ENCODE peak calls at places on chromosomes 5 and 9, in nine cellular contexts. O is HCT116; B is sigmoid colon; C is heart left ventricle; S is upper lobe of left lung; P is uterus; L is SK-N-SH; X is CD8-positive, alpha-beta memory T cell; Y is cardiac muscle cell. Z is an unnamed sample. For H3K4me1, the result is how much of the 10 kb centered on the place peaks cover.

GRCh38 chr5:101843055-101843454 is 453.0 kb downstream of the SLCO4C1 start:
- DNase-seq in O (no peak), B (no peak), C (no peak), S (no peak), P (no peak), L (no peak), X (no peak), Y (no peak), Z (no peak)

GRCh38 chr5:160545832-160546231 is 124.2 kb downstream of the PTTG1 start:
- DNase-seq in O (no peak), B (no peak), C (no peak), S (no peak), P (no peak), L (no peak), X (no peak), Y (no peak), Z (no peak)

GRCh38 chr5:126624534-126624933 is 23.8 kb downstream of the PHAX start:
- DNase-seq in O (peak), B (no peak), C (no peak), S (no peak), P (no peak), L (no peak), X (no peak), Y (no peak), Z (peak)

GRCh38 chr5:57650360-57651069 is 167.9 kb upstream of the ACTBL2 start:
- DNase-seq in O (peak), B (no peak), C (no peak), S (no peak), P (no peak), L (peak), X (no peak), Y (peak), Z (no peak)

GRCh38 chr9:75612205-75612604 is 278.3 kb upstream of the PCSK5 start:
- DNase-seq in O (no peak), B (no peak), C (no peak), S (no peak), P (no peak), L (no peak), X (no peak), Y (no peak), Z (no peak)

GRCh38 chr5:171863928-171864327 is 78.3 kb downstream of the SMIM23 start:
- DNase-seq in O (no peak), B (no peak), C (no peak), S (no peak), P (no peak), L (no peak), X (no peak), Y (no peak), Z (no peak)

GRCh38 chr9:124190761-124191160 is 67.0 kb upstream of the NEK6 start:
- DNase-seq in O (no peak), B (peak), C (no peak), S (no peak), P (no peak), L (no peak), X (no peak), Y (no peak), Z (no peak)

GRCh38 chr9:36749461-36749860 is 176.8 kb downstream of the MELK start:
- DNase-seq in O (no peak), B (no peak), C (no peak), S (no peak), P (no peak), L (no peak), X (no peak), Y (no peak), Z (no peak)

GRCh38 chr5:71882826-71883744 is 164.0 kb downstream of the CARTPT start:
- DNase-seq in O (no peak), B (peak), C (peak), S (no peak), P (no peak), L (peak), X (no peak), Y (no peak), Z (no peak)

GRCh38 chr5:66987126-66987525 is 209.5 kb downstream of the CD180 start:
- DNase-seq in O (no peak), B (no peak), C (no peak), S (no peak), P (no peak), L (no peak), X (no peak), Y (no peak), Z (no peak)

GRCh38 chr5:179802950-179803562 is 3.6 kb downstream of the MGAT4B start:
- DNase-seq in O (no peak), B (peak), C (peak), S (no peak), P (no peak), L (no peak), X (no peak), Y (no peak), Z (no peak)

GRCh38 chr9:35712762-35713400 is 19.1 kb downstream of the TLN1 start:
- DNase-seq in O (no peak), B (peak), C (no peak), S (peak), P (no peak), L (no peak), X (no peak), Y (no peak), Z (no peak)

GRCh38 chr5:116572375-116573278 is 2.0 kb downstream of the SEMA6A start:
- DNase-seq in O (no peak), B (peak), C (peak), S (peak), P (peak), L (peak), X (no peak), Y (peak), Z (peak)

GRCh38 chr9:119177141-119177540 is 192.1 kb downstream of the BRINP1 start:
- DNase-seq in O (no peak), B (no peak), C (no peak), S (no peak), P (no peak), L (no peak), X (no peak), Y (no peak), Z (no peak)

GRCh38 chr9:105052346-105052745 is 124.4 kb upstream of the ABCA1 start:
- DNase-seq in O (no peak), B (no peak), C (no peak), S (no peak), P (no peak), L (no peak), X (no peak), Y (no peak), Z (no peak)

GRCh38 chr9:71924576-71924975 is 13.1 kb downstream of the C9orf85 start:
- DNase-seq in O (no peak), B (no peak), C (no peak), S (no peak), P (no peak), L (no peak), X (no peak), Y (no peak), Z (no peak)

GRCh38 chr9:71928376-71928775 is 16.9 kb downstream of the C9orf85 start:
- DNase-seq in O (no peak), B (no peak), C (no peak), S (no peak), P (no peak), L (no peak), X (no peak), Y (no peak), Z (no peak)

GRCh38 chr9:71929223-71929622 is 17.8 kb downstream of the C9orf85 start:
- DNase-seq in O (no peak), B (no peak), C (no peak), S (no peak), P (no peak), L (no peak), X (no peak), Y (no peak), Z (no peak)

GRCh38 chr9:71928806-71929205 is 17.4 kb downstream of the C9orf85 start:
- DNase-seq in O (no peak), B (no peak), C (no peak), S (no peak), P (no peak), L (no peak), X (no peak), Y (no peak), Z (no peak)

GRCh38 chr9:71925834-71926233 is 14.4 kb downstream of the C9orf85 start:
- DNase-seq in O (no peak), B (no peak), C (no peak), S (no peak), P (no peak), L (no peak), X (no peak), Y (no peak), Z (no peak)
- H3K4me1 ChIP-seq in O (under half), B (under half), C (under half), S (under half), P (under half), L (under half), X (under half), Y (under half), Z (under half)

GRCh38 chr9:127574089-127574921 is 37.8 kb upstream of the STXBP1 start:
- DNase-seq in O (no peak), B (no peak), C (no peak), S (no peak), P (no peak), L (no peak), X (no peak), Y (no peak), Z (no peak)
- H3K4me1 ChIP-seq in O (half or more), B (under half), C (under half), S (half or more), P (under half), L (under half), X (under half), Y (under half), Z (under half)

GRCh38 chr5:141760193-141760592 is 78.2 kb upstream of the ARAP3 start:
- DNase-seq in O (no peak), B (no peak), C (no peak), S (no peak), P (no peak), L (no peak), X (no peak), Y (no peak), Z (no peak)

GRCh38 chr5:141757402-141757801 is 75.4 kb upstream of the ARAP3 start:
- DNase-seq in O (peak), B (no peak), C (no peak), S (no peak), P (no peak), L (peak), X (no peak), Y (peak), Z (no peak)

GRCh38 chr5:141760753-141761152 is 78.7 kb upstream of the ARAP3 start:
- DNase-seq in O (no peak), B (no peak), C (no peak), S (no peak), P (no peak), L (no peak), X (no peak), Y (no peak), Z (no peak)

GRCh38 chr5:141756196-141756595 is 74.2 kb upstream of the ARAP3 start:
- DNase-seq in O (no peak), B (no peak), C (no peak), S (no peak), P (no peak), L (no peak), X (no peak), Y (no peak), Z (no peak)

GRCh38 chr5:141758316-141758965 is 76.4 kb upstream of the ARAP3 start:
- DNase-seq in O (no peak), B (no peak), C (no peak), S (no peak), P (no peak), L (no peak), X (no peak), Y (peak), Z (no peak)
- H3K4me1 ChIP-seq in O (under half), B (under half), C (under half), S (under half), P (under half), L (under half), X (under half), Y (under half), Z (under half)

GRCh38 chr5:38465045-38465444 is 91.4 kb downstream of the LIFR start:
- DNase-seq in O (no peak), B (no peak), C (no peak), S (no peak), P (no peak), L (no peak), X (no peak), Y (no peak), Z (no peak)
- H3K4me1 ChIP-seq in O (under half), B (under half), C (half or more), S (under half), P (under half), L (under half), X (under half), Y (under half), Z (under half)

DNA sequence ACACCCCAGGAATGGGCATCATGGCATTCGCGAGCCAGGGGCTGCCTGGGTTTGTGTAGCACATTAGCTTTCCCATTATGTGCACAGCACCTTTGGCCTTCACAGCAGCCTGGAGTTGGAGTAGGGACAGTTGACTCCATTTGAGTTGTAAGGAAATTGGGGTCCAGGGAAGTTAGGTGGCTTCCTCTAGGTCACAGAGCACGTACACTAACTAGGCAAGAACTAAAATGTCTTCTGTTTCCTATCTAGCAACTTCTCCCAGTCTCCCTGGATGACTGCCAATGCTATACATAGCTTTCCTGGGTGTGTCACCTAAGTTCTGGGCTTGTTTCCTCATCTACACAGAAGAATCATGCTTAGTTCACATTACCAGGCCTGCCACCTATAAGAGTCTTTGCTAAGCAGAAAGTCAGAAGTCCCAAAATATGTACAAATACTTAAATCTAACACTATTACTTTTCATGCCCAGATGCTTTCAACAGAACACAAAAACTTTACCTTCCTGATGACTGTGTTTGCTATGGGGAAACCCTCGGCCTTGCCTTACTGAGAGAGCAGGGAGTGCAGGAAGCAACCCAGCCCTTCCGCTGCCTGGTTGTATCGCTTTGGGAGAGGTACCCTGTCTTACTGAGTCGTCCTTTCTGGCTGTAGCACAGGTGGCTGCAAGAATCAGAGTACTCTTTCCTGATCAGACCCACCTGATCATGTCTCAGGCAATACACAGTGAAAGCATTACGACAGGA is 12.0 kb downstream of the MACROH2A1 start:
- DNase-seq in O (peak), B (no peak), C (no peak), S (no peak), P (no peak), L (no peak), X (no peak), Y (no peak), Z (no peak)
- H3K4me1 ChIP-seq in O (under half), B (under half), C (half or more), S (under half), P (under half), L (under half), X (under half), Y (half or more), Z (under half)

GRCh38 chr5:137743031-137743640 is 7.2 kb upstream of the KLHL3 start:
- DNase-seq in O (peak), B (peak), C (peak), S (no peak), P (peak), L (peak), X (peak), Y (peak), Z (peak)

GRCh38 chr5:137751869-137752491 is 2.2 kb downstream of the HNRNPA0 start:
- DNase-seq in O (peak), B (no peak), C (no peak), S (no peak), P (no peak), L (peak), X (no peak), Y (peak), Z (no peak)

GRCh38 chr5:137752873-137753226 is 1.3 kb downstream of the HNRNPA0 start:
- DNase-seq in O (no peak), B (no peak), C (no peak), S (no peak), P (no peak), L (no peak), X (peak), Y (no peak), Z (no peak)

GRCh38 chr5:137750436-137750835 is 3.7 kb downstream of the HNRNPA0 start:
- DNase-seq in O (no peak), B (no peak), C (no peak), S (no peak), P (no peak), L (no peak), X (no peak), Y (no peak), Z (no peak)

GRCh38 chr5:137747848-137748247 is 6.3 kb downstream of the HNRNPA0 start:
- DNase-seq in O (no peak), B (no peak), C (no peak), S (no peak), P (no peak), L (no peak), X (no peak), Y (no peak), Z (no peak)
- H3K4me1 ChIP-seq in O (under half), B (under half), C (under half), S (under half), P (under half), L (under half), X (under half), Y (under half), Z (under half)

DNA sequence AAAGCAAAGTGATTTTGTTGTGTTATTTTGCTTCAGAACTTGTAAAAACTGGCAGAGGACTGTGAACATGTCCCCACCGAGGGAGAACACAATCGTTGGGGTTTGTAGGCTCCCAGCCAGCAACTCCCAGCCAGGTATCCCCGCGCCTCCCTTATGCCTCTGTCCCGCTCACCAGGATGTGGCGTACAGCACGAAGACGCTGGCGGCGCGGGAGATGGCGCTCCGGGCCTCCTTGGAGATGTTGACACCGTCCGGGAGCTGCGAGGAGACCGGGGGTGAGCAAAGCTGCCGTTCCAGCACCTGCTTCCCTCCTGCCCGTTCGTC is 630 bp downstream of the POLE3 start:
- DNase-seq in O (no peak), B (no peak), C (no peak), S (no peak), P (no peak), L (no peak), X (no peak), Y (no peak), Z (no peak)
- H3K4me1 ChIP-seq in O (under half), B (under half), C (under half), S (under half), P (under half), L (under half), X (under half), Y (under half), Z (under half)

GRCh38 chr5:150625164-150625535 is 15.3 kb upstream of the SYNPO start:
- DNase-seq in O (no peak), B (no peak), C (peak), S (peak), P (peak), L (no peak), X (no peak), Y (no peak), Z (peak)

GRCh38 chr5:150627731-150628545 is 12.5 kb upstream of the SYNPO start:
- DNase-seq in O (no peak), B (no peak), C (no peak), S (no peak), P (no peak), L (no peak), X (no peak), Y (no peak), Z (no peak)

GRCh38 chr5:150628936-150629485 is 11.4 kb upstream of the SYNPO start:
- DNase-seq in O (no peak), B (no peak), C (no peak), S (no peak), P (no peak), L (no peak), X (no peak), Y (no peak), Z (no peak)

GRCh38 chr5:150625831-150626746 is 14.4 kb upstream of the SYNPO start:
- DNase-seq in O (no peak), B (no peak), C (no peak), S (no peak), P (no peak), L (no peak), X (no peak), Y (no peak), Z (no peak)

DNA sequence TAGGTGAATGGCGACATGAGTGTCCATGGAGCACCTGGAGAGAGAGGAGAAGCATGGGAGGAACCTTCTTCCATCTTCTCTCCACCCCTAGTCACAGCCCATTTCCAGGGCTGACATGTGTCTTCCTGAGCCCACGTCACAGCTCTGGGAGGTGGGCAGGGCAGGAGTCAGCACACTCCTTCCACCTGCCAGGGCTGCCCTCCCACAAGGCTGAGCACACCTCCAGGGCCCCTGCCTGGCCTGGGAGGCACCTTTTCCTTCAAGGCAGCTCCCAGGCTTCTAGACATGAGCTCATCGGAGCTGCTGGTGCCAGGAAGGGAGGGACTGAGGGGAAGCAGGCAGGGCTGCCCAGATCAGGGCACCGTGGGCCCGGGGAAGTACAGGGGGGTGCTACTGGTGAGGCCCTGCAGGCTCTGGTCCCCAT is 13.6 kb upstream of the SYNPO start:
- DNase-seq in O (no peak), B (no peak), C (peak), S (peak), P (no peak), L (no peak), X (no peak), Y (no peak), Z (peak)
- H3K4me1 ChIP-seq in O (under half), B (under half), C (half or more), S (half or more), P (under half), L (under half), X (under half), Y (under half), Z (under half)